ENCODE peak calls at places on chromosomes 4 and X, in six cellular contexts. T is tibial nerve, I is lower lobe of right lung, K is nephron progenitor cell, E is AG04449, Y is body of pancreas. F is an unnamed sample.
A peak's percentile ranks its signal among the peaks of the same experiment; 100 is the strongest.

GRCh38 chrX:22433292-22434070 is 160.8 kb downstream of the CBLL2 start:
- DNase-seq in T (no peak), I (no peak), E (no peak), K (no peak), Y (no peak), F (no peak)

GRCh38 chr4:40515398-40516293 is 114.0 kb downstream of the RBM47 start:
- DNase-seq in I (peak; percentile 53), Y (peak; percentile 41), E (no peak), T (no peak), K (peak; percentile 16), F (no peak)

GRCh38 chr4:39308576-39308975 is 57.6 kb downstream of the RFC1 start:
- DNase-seq in I (no peak), T (no peak), K (no peak), E (no peak), Y (no peak), F (no peak)

GRCh38 chr4:99300934-99301333 is 10.1 kb upstream of the ADH1A start:
- DNase-seq in T (peak; percentile 94), K (no peak), E (peak; percentile 87), Y (peak; percentile 82), I (peak; percentile 71), F (peak; percentile 98)

GRCh38 chrX:101062171-101062570 is 10.3 kb upstream of the TRMT2B start:
- DNase-seq in I (no peak), T (no peak), E (peak; percentile 21), Y (no peak), K (no peak), F (no peak)

GRCh38 chr4:161704653-161705052 is 459.1 kb downstream of the FSTL5 start:
- DNase-seq in T (no peak), K (no peak), I (no peak), E (no peak), Y (no peak), F (no peak)

GRCh38 chrX:134546187-134546586 is 86.2 kb downstream of the HPRT1 start:
- DNase-seq in K (no peak), T (no peak), Y (no peak), E (no peak), I (no peak), F (no peak)

GRCh38 chrX:118459494-118459893 is 36.1 kb upstream of the DOCK11 start:
- DNase-seq in I (no peak), E (no peak), T (peak; percentile 9), K (no peak), Y (peak; percentile 6), F (peak; percentile 10)

GRCh38 chr4:178356725-178357124 is 914.5 kb upstream of the AGA start:
- DNase-seq in E (no peak), T (no peak), K (no peak), I (no peak), Y (no peak), F (no peak)

GRCh38 chrX:66634272-66634671 is 4.6 kb downstream of the EDA2R start:
- DNase-seq in K (no peak), E (no peak), Y (no peak), T (no peak), I (no peak), F (no peak)

GRCh38 chr4:167290684-167291083 is 56.4 kb upstream of the SPOCK3 start:
- DNase-seq in E (no peak), K (no peak), I (no peak), T (no peak), Y (no peak), F (no peak)

GRCh38 chrX:115958687-115959359 is 211.7 kb upstream of the AGTR2 start:
- DNase-seq in K (no peak), I (no peak), T (no peak), Y (no peak), E (no peak), F (no peak)

GRCh38 chr4:109977854-109978501 is 65.3 kb downstream of the EGF start:
- DNase-seq in E (no peak), T (peak; percentile 21), K (no peak), Y (peak; percentile 35), I (no peak), F (no peak)

GRCh38 chrX:29397506-29397905 is 810.3 kb downstream of the IL1RAPL1 start:
- DNase-seq in K (no peak), E (peak; percentile 5), I (no peak), T (no peak), Y (no peak), F (no peak)

GRCh38 chr4:57023104-57023503 is 44.4 kb downstream of the POLR2B start:
- DNase-seq in T (no peak), Y (no peak), I (no peak), K (no peak), E (peak; percentile 88), F (peak; percentile 43)

GRCh38 chr4:176054942-176055341 is 10.7 kb upstream of the WDR17 start:
- DNase-seq in Y (no peak), E (no peak), K (no peak), I (no peak), T (no peak), F (no peak)

GRCh38 chr4:152243890-152244595 is 291.8 kb downstream of the FBXW7 start:
- DNase-seq in Y (no peak), T (peak; percentile 34), E (no peak), I (no peak), K (no peak), F (no peak)

GRCh38 chr4:11397146-11397545 is 31.5 kb downstream of the HS3ST1 start:
- DNase-seq in T (no peak), K (no peak), I (no peak), E (no peak), Y (no peak), F (no peak)

GRCh38 chr4:169791527-169792156 is 33.9 kb upstream of the HPF1 start:
- DNase-seq in K (peak; percentile 75), T (peak; percentile 40), I (no peak), Y (peak; percentile 55), E (no peak), F (peak; percentile 16)

GRCh38 chrX:20265221-20265725 is 1.4 kb downstream of the RPS6KA3 start:
- DNase-seq in K (peak; percentile 51), E (no peak), Y (peak; percentile 62), I (peak; percentile 77), T (peak; percentile 33), F (peak; percentile 50)

GRCh38 chrX:50799531-50799961 is 14.4 kb downstream of the SHROOM4 start:
- DNase-seq in Y (no peak), T (no peak), I (peak; percentile 53), K (no peak), E (peak; percentile 59), F (no peak)

GRCh38 chr4:17719106-17719505 is 62.3 kb downstream of the FAM184B start:
- DNase-seq in Y (no peak), I (no peak), E (no peak), K (no peak), T (no peak), F (no peak)

GRCh38 chr4:115355329-115355728 is 241.9 kb upstream of the NDST4 start:
- DNase-seq in E (no peak), K (no peak), T (no peak), Y (no peak), I (no peak), F (no peak)

GRCh38 chr4:101600287-101600686 is 190.2 kb upstream of the BANK1 start:
- DNase-seq in I (no peak), T (no peak), E (no peak), Y (no peak), K (no peak), F (no peak)

GRCh38 chrX:11461181-11462001 is 168.2 kb downstream of the AMELX start:
- DNase-seq in E (no peak), K (no peak), Y (no peak), T (no peak), I (no peak), F (no peak)

GRCh38 chrX:45843518-45843917 is 642.8 kb upstream of the DIPK2B start:
- DNase-seq in I (no peak), Y (no peak), E (no peak), K (no peak), T (no peak), F (no peak)
- TF ChIP-seq CTCF in I (no peak), Y (no peak), E (no peak), K (no peak), T (no peak), F (no peak)

DNA sequence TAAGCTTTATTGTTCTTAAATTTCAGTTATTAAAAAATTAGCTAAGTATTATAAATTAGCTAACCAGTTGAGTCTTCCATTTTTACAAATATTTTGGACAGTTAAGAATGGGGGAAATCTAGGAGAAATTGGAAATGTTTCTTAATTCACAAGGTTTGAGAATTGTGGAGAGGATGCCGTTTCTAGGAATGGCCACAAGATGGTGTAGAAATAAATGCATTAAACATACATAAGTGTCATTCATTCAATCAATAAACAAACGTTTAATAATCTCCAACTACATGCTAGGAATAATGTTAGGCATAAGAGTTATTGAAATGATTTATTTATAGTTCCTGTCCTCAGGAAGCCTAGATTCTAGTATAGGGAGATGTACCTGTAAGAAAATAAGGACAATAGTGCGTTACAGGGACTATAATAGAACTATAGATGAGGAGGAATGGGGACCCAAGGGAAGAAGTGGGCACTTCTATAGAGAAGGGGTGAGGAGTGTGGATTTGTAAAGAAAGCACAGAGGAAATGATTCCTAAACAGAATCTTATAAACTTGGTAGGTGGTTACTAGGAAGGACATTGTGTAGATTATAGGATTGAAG is 195.7 kb upstream of the ANK2 start:
- DNase-seq in E (no peak), I (no peak), K (no peak), Y (no peak), T (no peak), F (no peak)
- TF ChIP-seq CTCF in E (peak; percentile 31), I (no peak), K (peak; percentile 43), Y (no peak), T (peak; percentile 27), F (peak; percentile 38)

GRCh38 chr4:76984127-76984526 is 34.6 kb downstream of the SEPTIN11 start:
- DNase-seq in T (no peak), Y (no peak), E (no peak), I (no peak), K (no peak), F (no peak)
- TF ChIP-seq CTCF in T (no peak), Y (peak; percentile 20), E (peak; percentile 27), I (peak; percentile 30), K (no peak), F (peak; percentile 28)

DNA sequence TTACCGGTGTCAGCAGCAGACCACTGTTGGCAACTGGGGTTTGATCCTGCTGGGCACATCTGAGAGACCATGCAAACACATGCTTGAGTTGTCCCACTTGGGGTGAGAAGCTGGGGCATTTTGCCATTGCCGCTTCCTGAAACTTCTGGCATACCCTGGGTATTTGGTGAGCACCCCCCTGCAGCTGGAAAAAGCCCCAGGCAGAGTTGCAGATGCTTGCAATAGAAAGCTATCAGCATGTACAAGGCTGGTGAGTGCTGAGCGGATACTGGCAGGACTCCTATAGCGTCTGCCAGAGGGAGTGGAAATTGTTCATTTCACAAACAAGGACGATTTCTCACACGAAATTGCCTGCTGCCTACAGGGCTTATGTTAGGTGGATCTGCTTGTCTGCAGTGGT is 32.3 kb downstream of the SUPT20HL1 start:
- DNase-seq in Y (no peak), T (no peak), I (no peak), K (no peak), E (no peak), F (peak; percentile 14)
- TF ChIP-seq CTCF in Y (no peak), T (no peak), I (no peak), K (no peak), E (no peak), F (no peak)

GRCh38 chrX:132226169-132226568 is 6.9 kb upstream of the RAP2C start:
- DNase-seq in T (no peak), K (no peak), I (no peak), Y (no peak), E (no peak), F (no peak)
- TF ChIP-seq CTCF in T (no peak), K (peak; percentile 49), I (peak; percentile 8), Y (peak; percentile 31), E (no peak), F (peak; percentile 42)

F was measured in AG09319.